ENCODE peak calls at places on chromosomes 2 and 18, in eight cellular contexts. One of them, this sample, is unnamed.

GRCh38 chr18:36602071-36602470 is 226.7 kb downstream of the TPGS2 start:
- DNase-seq in IMR-90: no peak
- DNase-seq in EH: no peak
- DNase-seq in stimulated activated CD4-positive, alpha-beta T cell treated with anti-CD3 and anti-CD28 coated beads, Interleukin-2, amount 100 ng/mL, for 48 hours: no peak
- DNase-seq in activated CD8-positive, alpha-beta memory T cell treated with anti-CD3 and anti-CD28 coated beads, Interleukin-2, amount 50 U/mL, for 4 hours: no peak
- DNase-seq in AG08396: no peak
- DNase-seq in effector CD4-positive, alpha-beta T cell: no peak
- DNase-seq in ACHN: no peak
- DNase-seq in this sample: no peak

GRCh38 chr2:108061485-108062042 is 75.2 kb downstream of the SLC5A7 start:
- DNase-seq in EH: no peak
- DNase-seq in ACHN: no peak
- DNase-seq in activated CD8-positive, alpha-beta memory T cell treated with anti-CD3 and anti-CD28 coated beads, Interleukin-2, amount 50 U/mL, for 4 hours: no peak
- DNase-seq in IMR-90: no peak
- DNase-seq in AG08396: no peak
- DNase-seq in stimulated activated CD4-positive, alpha-beta T cell treated with anti-CD3 and anti-CD28 coated beads, Interleukin-2, amount 100 ng/mL, for 48 hours: no peak
- DNase-seq in effector CD4-positive, alpha-beta T cell: no peak
- DNase-seq in this sample: no peak

GRCh38 chr2:14907014-14907612 is 274.6 kb downstream of the LRATD1 start:
- DNase-seq in AG08396: no peak
- DNase-seq in activated CD8-positive, alpha-beta memory T cell treated with anti-CD3 and anti-CD28 coated beads, Interleukin-2, amount 50 U/mL, for 4 hours: no peak
- DNase-seq in effector CD4-positive, alpha-beta T cell: no peak
- DNase-seq in ACHN: no peak
- DNase-seq in EH: no peak
- DNase-seq in IMR-90: no peak
- DNase-seq in stimulated activated CD4-positive, alpha-beta T cell treated with anti-CD3 and anti-CD28 coated beads, Interleukin-2, amount 100 ng/mL, for 48 hours: no peak
- DNase-seq in this sample: no peak

GRCh38 chr18:10461989-10462388 is 7.6 kb downstream of the APCDD1 start:
- DNase-seq in EH: no peak
- DNase-seq in IMR-90: no peak
- DNase-seq in AG08396: no peak
- DNase-seq in stimulated activated CD4-positive, alpha-beta T cell treated with anti-CD3 and anti-CD28 coated beads, Interleukin-2, amount 100 ng/mL, for 48 hours: no peak
- DNase-seq in effector CD4-positive, alpha-beta T cell: no peak
- DNase-seq in ACHN: no peak
- DNase-seq in activated CD8-positive, alpha-beta memory T cell treated with anti-CD3 and anti-CD28 coated beads, Interleukin-2, amount 50 U/mL, for 4 hours: no peak
- DNase-seq in this sample: no peak

GRCh38 chr2:32039447-32040219 is at the start of gene DPY30:
- DNase-seq in stimulated activated CD4-positive, alpha-beta T cell treated with anti-CD3 and anti-CD28 coated beads, Interleukin-2, amount 100 ng/mL, for 48 hours: peak; percentile 86
- DNase-seq in activated CD8-positive, alpha-beta memory T cell treated with anti-CD3 and anti-CD28 coated beads, Interleukin-2, amount 50 U/mL, for 4 hours: peak; percentile 89
- DNase-seq in ACHN: peak; percentile 94
- DNase-seq in IMR-90: peak; percentile 92
- DNase-seq in EH: peak; percentile 93
- DNase-seq in AG08396: peak; percentile 94
- DNase-seq in effector CD4-positive, alpha-beta T cell: peak; percentile 87
- DNase-seq in this sample: peak; percentile 85

GRCh38 chr2:38075436-38076249 is at the start of gene CYP1B1:
- DNase-seq in activated CD8-positive, alpha-beta memory T cell treated with anti-CD3 and anti-CD28 coated beads, Interleukin-2, amount 50 U/mL, for 4 hours: no peak
- DNase-seq in ACHN: no peak
- DNase-seq in stimulated activated CD4-positive, alpha-beta T cell treated with anti-CD3 and anti-CD28 coated beads, Interleukin-2, amount 100 ng/mL, for 48 hours: no peak
- DNase-seq in EH: no peak
- DNase-seq in effector CD4-positive, alpha-beta T cell: no peak
- DNase-seq in AG08396: peak; percentile 32
- DNase-seq in IMR-90: no peak
- DNase-seq in this sample: no peak

GRCh38 chr18:13003466-13003896 is 12.3 kb downstream of the CEP192 start:
- DNase-seq in stimulated activated CD4-positive, alpha-beta T cell treated with anti-CD3 and anti-CD28 coated beads, Interleukin-2, amount 100 ng/mL, for 48 hours: no peak
- DNase-seq in AG08396: peak; percentile 55
- DNase-seq in activated CD8-positive, alpha-beta memory T cell treated with anti-CD3 and anti-CD28 coated beads, Interleukin-2, amount 50 U/mL, for 4 hours: no peak
- DNase-seq in IMR-90: peak; percentile 80
- DNase-seq in EH: peak; percentile 91
- DNase-seq in ACHN: peak; percentile 78
- DNase-seq in effector CD4-positive, alpha-beta T cell: no peak
- DNase-seq in this sample: no peak

GRCh38 chr2:11949732-11950503 is 203.5 kb downstream of the LPIN1 start:
- DNase-seq in AG08396: no peak
- DNase-seq in stimulated activated CD4-positive, alpha-beta T cell treated with anti-CD3 and anti-CD28 coated beads, Interleukin-2, amount 100 ng/mL, for 48 hours: no peak
- DNase-seq in effector CD4-positive, alpha-beta T cell: no peak
- DNase-seq in activated CD8-positive, alpha-beta memory T cell treated with anti-CD3 and anti-CD28 coated beads, Interleukin-2, amount 50 U/mL, for 4 hours: no peak
- DNase-seq in ACHN: no peak
- DNase-seq in IMR-90: no peak
- DNase-seq in EH: no peak
- DNase-seq in this sample: no peak

GRCh38 chr2:12998701-12999100 is 282.0 kb downstream of the TRIB2 start:
- DNase-seq in IMR-90: no peak
- DNase-seq in stimulated activated CD4-positive, alpha-beta T cell treated with anti-CD3 and anti-CD28 coated beads, Interleukin-2, amount 100 ng/mL, for 48 hours: no peak
- DNase-seq in ACHN: no peak
- DNase-seq in AG08396: no peak
- DNase-seq in activated CD8-positive, alpha-beta memory T cell treated with anti-CD3 and anti-CD28 coated beads, Interleukin-2, amount 50 U/mL, for 4 hours: no peak
- DNase-seq in EH: no peak
- DNase-seq in effector CD4-positive, alpha-beta T cell: no peak
- DNase-seq in this sample: no peak

GRCh38 chr2:153133716-153134115 is 344.8 kb downstream of the RPRM start:
- DNase-seq in activated CD8-positive, alpha-beta memory T cell treated with anti-CD3 and anti-CD28 coated beads, Interleukin-2, amount 50 U/mL, for 4 hours: no peak
- DNase-seq in EH: no peak
- DNase-seq in stimulated activated CD4-positive, alpha-beta T cell treated with anti-CD3 and anti-CD28 coated beads, Interleukin-2, amount 100 ng/mL, for 48 hours: no peak
- DNase-seq in AG08396: no peak
- DNase-seq in ACHN: no peak
- DNase-seq in effector CD4-positive, alpha-beta T cell: no peak
- DNase-seq in IMR-90: no peak
- DNase-seq in this sample: no peak

GRCh38 chr18:66548747-66549146 is 55.1 kb downstream of the CDH19 start:
- DNase-seq in AG08396: no peak
- DNase-seq in ACHN: no peak
- DNase-seq in effector CD4-positive, alpha-beta T cell: no peak
- DNase-seq in EH: no peak
- DNase-seq in IMR-90: no peak
- DNase-seq in stimulated activated CD4-positive, alpha-beta T cell treated with anti-CD3 and anti-CD28 coated beads, Interleukin-2, amount 100 ng/mL, for 48 hours: no peak
- DNase-seq in activated CD8-positive, alpha-beta memory T cell treated with anti-CD3 and anti-CD28 coated beads, Interleukin-2, amount 50 U/mL, for 4 hours: no peak
- DNase-seq in this sample: no peak

GRCh38 chr18:23810396-23810795 is 121.1 kb downstream of the LAMA3 start:
- DNase-seq in IMR-90: no peak
- DNase-seq in effector CD4-positive, alpha-beta T cell: no peak
- DNase-seq in stimulated activated CD4-positive, alpha-beta T cell treated with anti-CD3 and anti-CD28 coated beads, Interleukin-2, amount 100 ng/mL, for 48 hours: no peak
- DNase-seq in AG08396: no peak
- DNase-seq in ACHN: no peak
- DNase-seq in EH: no peak
- DNase-seq in activated CD8-positive, alpha-beta memory T cell treated with anti-CD3 and anti-CD28 coated beads, Interleukin-2, amount 50 U/mL, for 4 hours: peak; percentile 26
- DNase-seq in this sample: no peak

GRCh38 chr18:67726882-67727281 is 210.4 kb upstream of the DSEL start:
- DNase-seq in EH: no peak
- DNase-seq in effector CD4-positive, alpha-beta T cell: no peak
- DNase-seq in AG08396: no peak
- DNase-seq in stimulated activated CD4-positive, alpha-beta T cell treated with anti-CD3 and anti-CD28 coated beads, Interleukin-2, amount 100 ng/mL, for 48 hours: no peak
- DNase-seq in activated CD8-positive, alpha-beta memory T cell treated with anti-CD3 and anti-CD28 coated beads, Interleukin-2, amount 50 U/mL, for 4 hours: no peak
- DNase-seq in IMR-90: no peak
- DNase-seq in ACHN: no peak
- DNase-seq in this sample: no peak

GRCh38 chr2:162636206-162636728 is 202.3 kb downstream of the KCNH7 start:
- DNase-seq in IMR-90: no peak
- DNase-seq in ACHN: no peak
- DNase-seq in activated CD8-positive, alpha-beta memory T cell treated with anti-CD3 and anti-CD28 coated beads, Interleukin-2, amount 50 U/mL, for 4 hours: no peak
- DNase-seq in EH: no peak
- DNase-seq in AG08396: no peak
- DNase-seq in effector CD4-positive, alpha-beta T cell: no peak
- DNase-seq in stimulated activated CD4-positive, alpha-beta T cell treated with anti-CD3 and anti-CD28 coated beads, Interleukin-2, amount 100 ng/mL, for 48 hours: no peak
- DNase-seq in this sample: no peak

GRCh38 chr2:71693286-71694270 is 240.2 kb downstream of the DYSF start:
- DNase-seq in ACHN: no peak
- DNase-seq in AG08396: no peak
- DNase-seq in effector CD4-positive, alpha-beta T cell: no peak
- DNase-seq in stimulated activated CD4-positive, alpha-beta T cell treated with anti-CD3 and anti-CD28 coated beads, Interleukin-2, amount 100 ng/mL, for 48 hours: no peak
- DNase-seq in IMR-90: no peak
- DNase-seq in activated CD8-positive, alpha-beta memory T cell treated with anti-CD3 and anti-CD28 coated beads, Interleukin-2, amount 50 U/mL, for 4 hours: no peak
- DNase-seq in EH: no peak
- DNase-seq in this sample: no peak

GRCh38 chr2:73075477-73076373 is 4.2 kb upstream of the SFXN5 start:
- DNase-seq in effector CD4-positive, alpha-beta T cell: no peak
- DNase-seq in EH: no peak
- DNase-seq in AG08396: no peak
- DNase-seq in stimulated activated CD4-positive, alpha-beta T cell treated with anti-CD3 and anti-CD28 coated beads, Interleukin-2, amount 100 ng/mL, for 48 hours: no peak
- DNase-seq in activated CD8-positive, alpha-beta memory T cell treated with anti-CD3 and anti-CD28 coated beads, Interleukin-2, amount 50 U/mL, for 4 hours: no peak
- DNase-seq in ACHN: peak; percentile 48
- DNase-seq in IMR-90: peak; percentile 46
- DNase-seq in this sample: no peak